ENCODE peak calls at places on chromosomes 4 and X, in nine cellular contexts. G, Q, B, H, N, S, C, X and T are unnamed samples.

GRCh38 chr4:6804082-6804752 is 21.7 kb downstream of the KIAA0232 start:
- DNase-seq in G (no peak), Q (no peak), B (no peak), H (no peak), N (no peak), S (no peak), C (no peak), X (no peak), T (no peak)

GRCh38 chr4:107736924-107737448 is 17.0 kb upstream of the PAPSS1 start:
- DNase-seq in G (peak), Q (peak), B (peak), H (peak), N (peak), S (peak), C (peak), X (peak), T (peak)

GRCh38 chr4:153684182-153685073 is at the start of gene TLR2:
- DNase-seq in G (peak), Q (no peak), B (peak), H (no peak), N (peak), S (peak), C (peak), X (peak), T (no peak)

GRCh38 chr4:83552085-83552484 is 16.2 kb downstream of the GPAT3 start:
- DNase-seq in G (no peak), Q (peak), B (no peak), H (no peak), N (no peak), S (peak), C (no peak), X (no peak), T (no peak)

GRCh38 chr4:87529187-87529586 is at the start of gene SPARCL1:
- DNase-seq in G (no peak), Q (no peak), B (no peak), H (no peak), N (no peak), S (no peak), C (no peak), X (no peak), T (no peak)

GRCh38 chrX:75228854-75229253 is 45.0 kb upstream of the UPRT start:
- DNase-seq in G (no peak), Q (no peak), B (no peak), H (no peak), N (no peak), S (no peak), C (no peak), X (no peak), T (no peak)

GRCh38 chr4:116668190-116668589 is 417.2 kb downstream of the TRAM1L1 start:
- DNase-seq in G (no peak), Q (no peak), B (no peak), H (no peak), N (no peak), S (no peak), C (no peak), X (no peak), T (no peak)

GRCh38 chr4:11805837-11806236 is 377.1 kb upstream of the HS3ST1 start:
- DNase-seq in G (no peak), Q (peak), B (no peak), H (no peak), N (no peak), S (no peak), C (no peak), X (no peak), T (peak)

GRCh38 chrX:9221714-9222113 is 187.8 kb upstream of the FAM9B start:
- DNase-seq in G (no peak), Q (no peak), B (no peak), H (no peak), N (no peak), S (no peak), C (no peak), X (no peak), T (no peak)